ENCODE peak calls at places on chromosomes 6 and 20, in eight cellular contexts. V, P, D, K, A, I, H and W are unnamed samples.

GRCh38 chr6:55758156-55758942 is 117.0 kb downstream of the BMP5 start:
- DNase-seq in H (no peak), D (no peak), P (no peak), K (no peak), A (no peak), I (no peak), V (peak), W (no peak)

GRCh38 chr6:125745281-125746018 is 4.0 kb upstream of the HEY2 start:
- DNase-seq in D (no peak), A (peak), P (no peak), K (no peak), H (no peak), V (no peak), I (no peak), W (no peak)

GRCh38 chr6:4374231-4374630 is 238.9 kb upstream of the ECI2 start:
- DNase-seq in H (no peak), I (no peak), P (no peak), A (no peak), V (no peak), K (no peak), D (no peak), W (no peak)

GRCh38 chr6:139738801-139739490 is 364.5 kb upstream of the CITED2 start:
- DNase-seq in H (no peak), V (no peak), I (no peak), D (no peak), K (no peak), P (no peak), A (no peak), W (no peak)

GRCh38 chr20:43287637-43288036 is 97.9 kb upstream of the PTPRT start:
- DNase-seq in K (no peak), I (no peak), P (no peak), H (no peak), D (no peak), V (no peak), A (no peak), W (no peak)

GRCh38 chr6:10230533-10230932 is 184.3 kb downstream of the TFAP2A start:
- DNase-seq in K (no peak), A (no peak), H (no peak), I (no peak), P (no peak), V (no peak), D (no peak), W (no peak)

GRCh38 chr6:7909323-7910276 is 988 bp downstream of the TXNDC5 start:
- DNase-seq in V (peak), K (no peak), D (no peak), I (peak), A (peak), P (peak), H (peak), W (peak)

GRCh38 chr6:27295301-27296079 is 16.6 kb downstream of the POM121L2 start:
- DNase-seq in I (no peak), D (no peak), P (no peak), V (peak), A (no peak), H (no peak), K (no peak), W (no peak)

GRCh38 chr6:72952808-72953630 is 272.3 kb downstream of the KHDC1L start:
- DNase-seq in I (no peak), A (no peak), H (no peak), V (peak), P (no peak), K (no peak), D (no peak), W (no peak)

GRCh38 chr6:38713812-38714211 is 1.3 kb upstream of the DNAH8 start:
- DNase-seq in K (no peak), P (no peak), V (no peak), H (no peak), D (no peak), A (no peak), I (no peak), W (no peak)

GRCh38 chr6:166402582-166403277 is 20.0 kb upstream of the MPC1 start:
- DNase-seq in V (peak), I (no peak), K (no peak), H (no peak), P (no peak), A (no peak), D (no peak), W (no peak)

GRCh38 chr20:38304845-38305447 is 990 bp downstream of the BPI start:
- DNase-seq in I (no peak), K (no peak), A (no peak), D (no peak), V (peak), H (no peak), P (no peak), W (no peak)

GRCh38 chr6:96704713-96705112 is 132.6 kb downstream of the GPR63 start:
- DNase-seq in K (no peak), A (no peak), D (no peak), V (no peak), P (no peak), I (no peak), H (no peak), W (no peak)

GRCh38 chr6:139708342-139709199 is 334.1 kb upstream of the CITED2 start:
- DNase-seq in H (peak), D (no peak), A (peak), K (no peak), P (no peak), V (peak), I (no peak), W (no peak)

GRCh38 chr6:37742401-37742760 is 44.7 kb upstream of the MDGA1 start:
- DNase-seq in I (no peak), A (no peak), D (no peak), P (no peak), V (no peak), H (no peak), K (no peak), W (no peak)

GRCh38 chr6:146286976-146287375 is 256.7 kb upstream of the RAB32 start:
- DNase-seq in V (no peak), P (no peak), H (no peak), K (no peak), A (no peak), D (no peak), I (no peak), W (no peak)

GRCh38 chr6:27414300-27414699 is 25.7 kb downstream of the ZNF391 start:
- DNase-seq in A (no peak), V (no peak), I (no peak), D (no peak), H (no peak), K (no peak), P (no peak), W (no peak)

GRCh38 chr6:159633196-159633595 is 59.8 kb downstream of the SOD2 start:
- DNase-seq in A (no peak), H (no peak), K (no peak), D (no peak), P (no peak), V (peak), I (no peak), W (no peak)

GRCh38 chr6:27706431-27706830 is 205.8 kb downstream of the OR2B2 start:
- DNase-seq in V (no peak), K (no peak), A (no peak), P (no peak), D (no peak), I (no peak), H (no peak), W (no peak)

GRCh38 chr6:54729716-54730115 is 116.9 kb upstream of the FAM83B start:
- DNase-seq in P (no peak), I (no peak), K (no peak), D (no peak), V (no peak), A (no peak), H (no peak), W (no peak)

GRCh38 chr6:166556871-166557322 is 29.6 kb downstream of the RAMACL start:
- DNase-seq in K (peak), D (no peak), P (peak), H (peak), A (peak), I (peak), V (peak), W (peak)

GRCh38 chr6:122789078-122789861 is at the start of gene SMPDL3A:
- DNase-seq in P (peak), V (peak), K (peak), D (no peak), I (peak), A (peak), H (peak), W (peak)

DNA sequence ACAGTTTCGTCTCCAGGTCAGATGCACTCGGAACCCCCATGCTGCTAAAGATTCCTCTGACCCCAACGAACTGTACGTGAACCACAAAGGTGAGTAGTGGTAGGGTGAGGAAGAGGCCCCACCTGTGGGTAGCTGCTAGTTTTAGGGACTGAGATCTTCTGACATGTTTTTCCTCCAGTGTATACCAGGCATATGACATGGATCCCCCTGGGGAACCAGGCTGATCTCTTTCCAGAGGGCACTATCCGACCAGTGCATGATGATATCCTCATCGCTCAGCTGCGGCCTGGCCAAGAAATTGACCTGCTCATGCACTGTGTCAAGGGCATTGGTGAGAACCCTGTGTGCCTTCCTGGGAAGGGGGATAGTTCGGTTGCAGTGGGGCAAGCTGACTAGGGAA is 3.2 kb downstream of the POLR1C start:
- DNase-seq in P (no peak), A (no peak), V (no peak), D (no peak), K (no peak), H (no peak), I (no peak), W (no peak)
- TF ChIP-seq POLR2A in P (no peak), A (no peak), V (no peak), D (no peak), K (no peak), H (no peak), I (no peak), W (no peak)

GRCh38 chr6:5764401-5764955 is 242.2 kb downstream of the NRN1 start:
- DNase-seq in V (peak), P (no peak), I (peak), D (peak), H (no peak), K (no peak), A (no peak), W (no peak)
- H3K27ac ChIP-seq in V (no peak), P (no peak), I (peak), D (no peak), H (no peak), K (no peak), A (no peak), W (no peak)

GRCh38 chr6:67277312-67277711 is 1357.8 kb upstream of the ADGRB3 start:
- DNase-seq in H (no peak), A (no peak), K (no peak), I (no peak), V (no peak), D (no peak), P (no peak), W (no peak)
- TF ChIP-seq POLR2A in H (no peak), A (no peak), K (no peak), I (no peak), V (no peak), D (no peak), P (no peak), W (no peak)

GRCh38 chr6:100730001-100730400 is 151.1 kb downstream of the ASCC3 start:
- DNase-seq in H (no peak), P (no peak), D (no peak), A (no peak), I (no peak), K (no peak), V (no peak), W (no peak)

GRCh38 chr6:100724222-100724621 is 156.9 kb downstream of the ASCC3 start:
- DNase-seq in P (no peak), D (no peak), I (no peak), K (no peak), V (no peak), A (no peak), H (no peak), W (no peak)

GRCh38 chr6:100724696-100725095 is 156.4 kb downstream of the ASCC3 start:
- DNase-seq in K (no peak), P (no peak), H (no peak), I (no peak), A (no peak), V (no peak), D (no peak), W (no peak)

GRCh38 chr6:100730581-100730980 is 150.5 kb downstream of the ASCC3 start:
- DNase-seq in V (no peak), H (no peak), A (no peak), P (no peak), D (no peak), K (no peak), I (no peak), W (no peak)

DNA sequence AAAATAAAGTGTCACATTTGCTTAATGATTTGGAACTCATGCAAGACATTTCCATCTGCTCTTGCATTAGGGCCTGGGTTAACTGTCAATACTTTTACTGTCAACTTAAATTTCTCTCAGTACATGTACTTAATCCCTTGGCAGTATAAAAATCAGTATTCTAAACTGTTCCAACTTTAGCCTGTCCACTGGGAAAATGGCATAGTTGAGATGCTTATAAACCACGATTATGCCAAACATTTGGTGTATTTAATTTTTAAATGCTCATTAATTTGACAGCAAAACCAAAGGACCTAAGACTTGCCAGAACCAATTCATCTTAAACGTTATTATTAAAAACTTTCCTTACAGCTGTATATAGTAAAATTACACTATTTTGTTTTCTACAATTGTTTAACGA is 154.4 kb downstream of the ASCC3 start:
- DNase-seq in K (no peak), H (no peak), V (peak), P (no peak), A (no peak), D (no peak), I (no peak), W (no peak)
- H3K27ac ChIP-seq in K (no peak), H (no peak), V (no peak), P (no peak), A (no peak), D (no peak), I (no peak), W (no peak)

GRCh38 chr20:36183155-36183944 is 28.8 kb downstream of the EPB41L1 start:
- DNase-seq in V (no peak), K (no peak), A (no peak), I (no peak), P (no peak), D (no peak), H (peak), W (no peak)
- TF ChIP-seq POLR2A in V (no peak), K (no peak), A (no peak), I (no peak), P (no peak), D (no peak), H (no peak), W (no peak)

GRCh38 chr6:17987576-17988421 is at the start of gene KIF13A:
- DNase-seq in I (peak), D (no peak), V (peak), K (peak), P (peak), A (peak), H (peak), W (peak)

GRCh38 chr6:17984822-17985660 is 2.4 kb downstream of the KIF13A start:
- DNase-seq in A (no peak), I (no peak), P (no peak), H (no peak), K (no peak), V (peak), D (no peak), W (no peak)

GRCh38 chr6:17984399-17984798 is 3.0 kb downstream of the KIF13A start:
- DNase-seq in V (no peak), P (no peak), A (no peak), D (no peak), H (no peak), I (no peak), K (no peak), W (no peak)

GRCh38 chr6:17986656-17987575 is 519 bp downstream of the KIF13A start:
- DNase-seq in K (peak), A (peak), P (peak), I (peak), H (peak), D (no peak), V (peak), W (peak)

DNA sequence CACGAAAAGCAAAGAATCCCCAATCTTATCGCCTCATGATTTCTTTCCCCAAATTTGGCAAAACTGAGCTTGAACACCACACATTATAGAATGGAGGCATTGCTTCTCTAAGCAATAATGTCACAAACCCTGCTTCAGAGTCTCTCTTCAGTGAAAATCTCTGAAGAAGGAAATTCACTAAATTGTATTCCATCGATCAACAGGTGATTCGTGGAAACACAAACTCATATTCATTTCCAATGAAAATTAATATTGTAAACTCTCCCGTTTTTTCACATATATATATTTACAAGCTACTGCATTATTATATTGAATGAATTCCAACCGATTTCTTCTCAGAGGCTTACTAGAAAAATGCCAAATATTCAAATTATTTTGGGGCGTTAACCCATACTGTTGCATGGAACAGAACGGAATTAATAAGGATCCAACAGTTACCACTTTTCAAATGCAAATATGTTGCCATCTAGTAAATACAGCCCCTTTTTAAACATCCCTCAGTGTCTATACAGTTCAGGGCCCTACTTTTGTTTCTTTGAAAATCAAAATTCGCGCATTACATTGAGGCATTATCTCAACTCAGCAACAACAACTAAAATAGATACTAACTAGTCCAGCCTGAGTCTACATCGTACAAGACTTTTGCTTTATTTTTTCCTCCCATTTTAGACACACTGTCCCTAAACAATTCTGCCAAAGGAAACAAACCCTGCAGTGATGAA is 1.3 kb downstream of the KIF13A start:
- DNase-seq in K (no peak), V (no peak), A (no peak), H (no peak), I (no peak), D (no peak), P (no peak), W (no peak)
- H3K27ac ChIP-seq in K (peak), V (peak), A (peak), H (peak), I (peak), D (peak), P (peak), W (no peak)

DNA sequence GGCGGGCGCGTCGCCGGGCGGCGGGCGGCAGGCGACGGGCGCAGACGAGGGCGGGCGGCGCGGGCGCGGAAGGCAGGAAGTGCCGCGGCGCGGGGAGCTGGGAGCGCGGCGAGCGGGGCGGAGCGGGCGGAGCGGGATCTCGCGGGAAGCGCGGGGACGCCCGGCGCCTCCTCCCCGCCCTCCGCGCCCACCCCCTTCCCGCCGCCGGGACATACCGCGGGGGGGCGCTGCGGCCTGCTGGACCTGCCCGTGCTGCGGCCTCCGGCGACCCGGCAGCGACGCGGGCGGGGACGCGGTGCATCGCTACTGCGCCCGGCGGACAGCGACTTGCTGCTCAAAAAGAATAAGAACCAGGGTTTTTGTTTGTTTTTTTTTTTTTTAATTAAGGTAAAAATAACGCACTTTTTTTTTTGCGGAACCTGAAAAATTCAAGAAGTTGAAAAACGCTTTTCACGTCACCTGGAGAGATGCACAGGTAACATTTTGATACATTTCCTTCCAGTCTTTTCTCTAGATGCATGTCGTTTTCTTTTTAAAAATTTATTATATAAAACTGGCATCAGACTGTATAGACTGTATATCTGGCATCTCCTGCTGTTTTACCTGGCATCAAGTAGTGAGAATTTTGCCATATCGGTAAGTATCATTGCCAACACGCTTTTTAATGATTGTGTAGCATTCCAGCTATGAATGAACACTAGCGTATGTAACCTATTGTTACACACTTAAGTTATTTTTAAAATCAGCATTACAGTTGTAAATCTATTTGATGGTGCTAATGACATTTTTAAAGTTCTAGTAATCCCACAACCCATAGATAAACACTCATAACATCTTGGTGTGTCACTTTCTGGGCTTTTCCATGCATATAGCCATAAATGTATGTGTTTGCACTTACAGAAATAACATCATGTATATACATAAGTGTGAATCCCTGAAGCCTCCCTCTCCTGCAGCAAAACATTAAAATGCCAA is at the start of gene CENPB:
- DNase-seq in P (peak), K (peak), I (peak), D (no peak), A (peak), H (peak), V (peak), W (peak)
- TF ChIP-seq POLR2A in P (peak), K (no peak), I (no peak), D (no peak), A (no peak), H (no peak), V (no peak), W (no peak)